ENCODE peak calls at places on chromosomes 12 and 14, in five cellular contexts. C, I, M, Y and U are unnamed samples.

GRCh38 chr14:91154851-91155625 is 41.2 kb downstream of the DGLUCY start:
- DNase-seq in C (peak; percentile 92), I (no peak), M (peak; percentile 29), Y (no peak), U (peak; percentile 70)

GRCh38 chr14:75334191-75335051 is 55.8 kb downstream of the FOS start:
- DNase-seq in C (peak; percentile 83), I (peak; percentile 90), M (no peak), Y (no peak), U (no peak)

GRCh38 chr14:64081174-64081746 is 212.9 kb downstream of the ESR2 start:
- DNase-seq in C (no peak), I (no peak), M (no peak), Y (no peak), U (no peak)

GRCh38 chr14:98028156-98028555 is 1231.0 kb downstream of the VRK1 start:
- DNase-seq in C (no peak), I (no peak), M (no peak), Y (no peak), U (no peak)

GRCh38 chr14:61326847-61327246 is 5.5 kb downstream of the PRKCH start:
- DNase-seq in C (peak; percentile 79), I (peak; percentile 82), M (no peak), Y (no peak), U (peak; percentile 34)

GRCh38 chr12:4250691-4251090 is 22.9 kb upstream of the CCND2 start:
- DNase-seq in C (no peak), I (no peak), M (no peak), Y (no peak), U (no peak)

GRCh38 chr12:93603762-93604161 is 31.3 kb downstream of the SOCS2 start:
- DNase-seq in C (no peak), I (no peak), M (no peak), Y (no peak), U (no peak)

GRCh38 chr12:11839093-11839641 is 189.7 kb downstream of the ETV6 start:
- DNase-seq in C (no peak), I (no peak), M (no peak), Y (no peak), U (no peak)

GRCh38 chr14:97337267-97337666 is 540.1 kb downstream of the VRK1 start:
- DNase-seq in C (no peak), I (no peak), M (no peak), Y (no peak), U (no peak)

GRCh38 chr14:65784574-65784973 is 372.0 kb downstream of the FUT8 start:
- DNase-seq in C (no peak), I (no peak), M (no peak), Y (no peak), U (no peak)

GRCh38 chr12:130555628-130556485 is 160.2 kb downstream of the RIMBP2 start:
- DNase-seq in C (no peak), I (no peak), M (no peak), Y (no peak), U (no peak)

GRCh38 chr14:30957813-30958370 is 67.6 kb upstream of the AP4S1 start:
- DNase-seq in C (no peak), I (no peak), M (no peak), Y (no peak), U (no peak)

GRCh38 chr12:96425973-96426372 is 25.7 kb upstream of the CDK17 start:
- DNase-seq in C (no peak), I (no peak), M (no peak), Y (no peak), U (no peak)

GRCh38 chr12:96424601-96425000 is 24.4 kb upstream of the CDK17 start:
- DNase-seq in C (no peak), I (no peak), M (no peak), Y (no peak), U (no peak)

GRCh38 chr12:96427269-96427729 is 27.1 kb upstream of the CDK17 start:
- DNase-seq in C (peak; percentile 87), I (no peak), M (peak; percentile 54), Y (peak; percentile 46), U (no peak)

GRCh38 chr12:96422192-96422591 is 22.0 kb upstream of the CDK17 start:
- DNase-seq in C (no peak), I (no peak), M (no peak), Y (no peak), U (no peak)

DNA sequence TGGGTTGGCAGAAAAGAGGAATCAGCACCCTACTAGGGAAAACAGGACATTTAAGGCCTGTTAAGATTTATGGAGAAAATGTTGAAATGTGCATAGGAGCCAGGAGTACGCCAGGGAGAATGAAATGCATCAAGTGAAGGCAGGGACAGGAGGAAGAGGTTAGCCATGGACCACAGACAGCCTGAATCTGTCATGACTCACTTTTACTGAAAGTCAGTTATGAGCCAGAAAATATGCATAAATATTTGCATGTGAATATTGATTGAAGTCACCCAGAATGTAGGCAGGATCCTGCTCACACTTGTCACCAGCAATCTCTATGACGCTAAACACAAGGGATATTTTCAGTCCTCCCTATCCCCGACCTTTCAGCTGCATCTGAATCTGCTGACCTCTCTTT is 25.1 kb upstream of the CDK17 start:
- DNase-seq in C (no peak), I (no peak), M (no peak), Y (no peak), U (no peak)
- TF ChIP-seq POLR2A in C (no peak), I (no peak), M (no peak), Y (no peak), U (no peak)

GRCh38 chr12:78034025-78034424 is 203.3 kb downstream of the NAV3 start:
- DNase-seq in C (peak; percentile 50), I (no peak), M (no peak), Y (no peak), U (no peak)
- TF ChIP-seq POLR2AphosphoS5 in C (no peak), I (no peak), M (no peak), Y (no peak), U (no peak)

DNA sequence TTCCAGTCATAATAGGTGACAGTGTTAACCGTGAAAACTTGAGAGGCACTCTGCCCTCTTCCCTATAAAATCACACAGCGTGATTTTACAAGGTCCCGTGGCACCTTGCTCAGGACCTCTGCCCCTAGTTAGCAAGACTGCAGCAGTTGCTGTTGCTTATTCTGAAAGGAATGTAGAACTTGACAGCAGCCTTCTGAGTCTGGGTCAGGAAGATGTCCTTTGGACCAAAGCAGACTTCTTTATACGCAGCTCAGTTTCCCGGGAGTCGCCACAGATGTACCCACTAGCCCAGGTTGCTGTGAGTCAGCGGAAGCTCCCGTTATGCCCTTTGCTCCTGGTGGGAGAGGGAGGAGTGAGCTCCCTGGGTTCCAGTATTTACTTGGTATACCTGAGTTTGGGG is 13.2 kb downstream of the PRKAB1 start:
- DNase-seq in C (no peak), I (no peak), M (no peak), Y (no peak), U (no peak)
- TF ChIP-seq POLR2A in C (no peak), I (no peak), M (no peak), Y (no peak), U (no peak)

GRCh38 chr12:63403256-63403655 is 252.3 kb upstream of the AVPR1A start:
- DNase-seq in C (no peak), I (no peak), M (no peak), Y (no peak), U (no peak)

GRCh38 chr12:63400318-63400717 is 249.3 kb upstream of the AVPR1A start:
- DNase-seq in C (no peak), I (no peak), M (no peak), Y (no peak), U (no peak)

GRCh38 chr12:63397807-63398206 is 246.8 kb upstream of the AVPR1A start:
- DNase-seq in C (no peak), I (no peak), M (no peak), Y (no peak), U (no peak)

GRCh38 chr12:63404611-63405010 is 253.6 kb upstream of the AVPR1A start:
- DNase-seq in C (no peak), I (no peak), M (no peak), Y (no peak), U (no peak)

GRCh38 chr12:63400746-63401145 is 249.7 kb upstream of the AVPR1A start:
- DNase-seq in C (no peak), I (no peak), M (no peak), Y (no peak), U (no peak)
- TF ChIP-seq POLR2AphosphoS5 in C (no peak), I (no peak), M (no peak), Y (no peak), U (no peak)

DNA sequence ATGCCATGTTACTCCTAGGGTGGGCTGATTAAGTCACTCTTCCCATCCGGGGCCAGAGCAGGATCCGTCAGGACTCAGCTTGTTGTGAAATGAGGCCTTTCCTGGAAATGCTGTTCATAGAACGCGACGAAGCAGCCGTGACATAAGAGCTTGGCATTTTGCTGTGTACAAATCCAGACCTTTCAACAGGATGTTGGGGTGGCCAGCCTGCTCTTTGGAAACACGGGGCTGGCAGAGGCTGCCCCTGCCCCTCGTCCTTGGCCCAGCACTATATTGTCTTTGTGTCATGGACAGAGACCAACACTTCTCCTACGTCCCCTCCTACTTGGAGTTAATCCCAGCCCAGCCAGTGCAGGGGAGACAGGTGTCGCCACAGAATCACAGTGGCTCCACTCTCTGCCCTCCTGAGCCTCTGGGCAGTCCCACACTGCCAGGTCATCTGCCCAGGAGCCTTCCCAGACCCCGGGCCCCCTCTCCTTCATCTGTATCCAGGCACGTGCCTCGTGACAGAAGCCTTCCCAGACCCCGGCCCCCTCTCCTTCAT is 18.6 kb upstream of the EIF5 start:
- DNase-seq in C (no peak), I (no peak), M (no peak), Y (no peak), U (peak; percentile 63)
- TF ChIP-seq POLR2A in C (no peak), I (no peak), M (no peak), Y (no peak), U (no peak)

GRCh38 chr14:104398656-104399055 is 180.9 kb upstream of the C14orf180 start:
- DNase-seq in C (no peak), I (no peak), M (no peak), Y (no peak), U (no peak)

GRCh38 chr14:104400355-104400754 is 179.2 kb upstream of the C14orf180 start:
- DNase-seq in C (no peak), I (no peak), M (no peak), Y (no peak), U (no peak)

GRCh38 chr14:104397956-104398355 is 181.6 kb upstream of the C14orf180 start:
- DNase-seq in C (no peak), I (no peak), M (no peak), Y (no peak), U (no peak)

GRCh38 chr14:104401785-104402184 is 177.8 kb upstream of the C14orf180 start:
- DNase-seq in C (no peak), I (no peak), M (no peak), Y (no peak), U (no peak)

DNA sequence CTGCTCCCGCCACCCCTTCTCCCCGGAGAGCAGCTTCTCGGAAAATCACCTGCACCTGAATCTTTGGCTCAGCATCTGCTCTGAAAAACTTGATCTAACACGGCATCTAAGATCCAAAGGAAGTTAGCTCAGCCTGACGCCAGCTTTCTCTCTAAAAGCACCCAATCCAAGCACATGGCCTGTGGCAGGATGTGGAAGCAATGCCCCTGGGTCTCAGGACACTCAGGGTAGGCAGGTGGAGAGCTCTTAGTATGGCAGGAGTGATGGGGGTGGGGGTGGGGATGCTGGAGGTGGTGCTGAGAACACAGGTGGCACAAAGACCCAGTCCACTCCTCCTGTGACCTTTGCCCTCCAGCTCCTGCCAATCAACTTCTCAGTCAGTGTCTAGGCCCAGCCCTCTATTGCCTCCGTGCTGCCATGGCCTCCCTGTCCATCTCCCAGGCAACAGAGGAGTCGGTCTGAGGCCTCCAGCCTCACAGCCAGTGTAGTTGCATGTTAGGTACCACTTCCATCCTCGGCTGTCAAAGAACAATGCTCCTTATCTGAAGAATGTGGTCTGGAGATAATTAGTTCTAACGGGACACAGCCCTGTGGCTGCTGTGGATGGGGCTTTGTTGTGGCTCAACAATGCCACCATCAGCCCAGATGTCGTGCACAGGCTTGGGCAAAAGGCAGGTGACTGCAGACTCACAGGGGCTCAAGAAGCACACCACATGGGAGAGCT is 180.0 kb upstream of the C14orf180 start:
- DNase-seq in C (no peak), I (no peak), M (no peak), Y (no peak), U (no peak)
- TF ChIP-seq POLR2AphosphoS5 in C (no peak), I (no peak), M (no peak), Y (no peak), U (no peak)